ENCODE peak calls at places on chromosomes 12 and 14, in nine cellular contexts. I is IMR-90; T is cardiac septum; Q is stimulated activated CD8-positive, alpha-beta memory T cell treated with anti-CD3 and anti-CD28 coated beads, Interleukin-15, amount 100 ng/mL, for 4 hours; S is lower lobe of right lung; Z is thyroid gland; B is iris pigment epithelial cell; H is activated T-helper 9 cell treated with anti-CD3 and anti-CD28 coated beads, Interleukin-2, amount 50 U/mL, for 16 hours; A is caudate nucleus. M is an unnamed sample.

GRCh38 chr14:50790568-50790967 is 40.4 kb downstream of the NIN start:
- DNase-seq in I (peak), T (no peak), Q (no peak), S (no peak), Z (no peak), B (peak), H (no peak), A (no peak), M (no peak)

GRCh38 chr14:72098202-72098601 is 166.0 kb downstream of the RGS6 start:
- DNase-seq in I (no peak), T (no peak), Q (no peak), S (no peak), Z (no peak), B (no peak), H (no peak), A (no peak), M (no peak)

GRCh38 chr14:53953002-53953827 is 3.4 kb downstream of the BMP4 start:
- DNase-seq in I (peak), T (peak), Q (no peak), S (peak), Z (peak), B (peak), H (no peak), A (peak), M (no peak)

GRCh38 chr12:106137456-106138278 is 1.1 kb downstream of the NUAK1 start:
- DNase-seq in I (peak), T (no peak), Q (no peak), S (no peak), Z (no peak), B (no peak), H (no peak), A (peak), M (no peak)

GRCh38 chr12:90979936-90980335 is 24.8 kb downstream of the EPYC start:
- DNase-seq in I (peak), T (no peak), Q (no peak), S (no peak), Z (no peak), B (no peak), H (no peak), A (no peak), M (no peak)

GRCh38 chr12:16828891-16829290 is 222.9 kb upstream of the LMO3 start:
- DNase-seq in I (no peak), T (no peak), Q (no peak), S (no peak), Z (no peak), B (no peak), H (no peak), A (no peak), M (no peak)

GRCh38 chr14:90600619-90601018 is 203.8 kb downstream of the CALM1 start:
- DNase-seq in I (no peak), T (no peak), Q (no peak), S (no peak), Z (no peak), B (no peak), H (no peak), A (no peak), M (no peak)

GRCh38 chr12:131537267-131537920 is 173.5 kb upstream of the SFSWAP start:
- DNase-seq in I (no peak), T (no peak), Q (no peak), S (no peak), Z (no peak), B (no peak), H (no peak), A (no peak), M (no peak)

GRCh38 chr12:52846356-52846970 is 2.3 kb downstream of the KRT78 start:
- DNase-seq in I (no peak), T (no peak), Q (no peak), S (no peak), Z (no peak), B (no peak), H (no peak), A (no peak), M (no peak)

GRCh38 chr12:121767525-121768016 is 25.9 kb downstream of the RHOF start:
- DNase-seq in I (peak), T (no peak), Q (no peak), S (no peak), Z (peak), B (peak), H (no peak), A (peak), M (no peak)

GRCh38 chr12:131833896-131834641 is 5.9 kb downstream of the MMP17 start:
- DNase-seq in I (peak), T (no peak), Q (no peak), S (no peak), Z (no peak), B (peak), H (no peak), A (peak), M (no peak)

GRCh38 chr14:68340262-68340661 is 452.6 kb downstream of the ZFP36L1 start:
- DNase-seq in I (no peak), T (no peak), Q (no peak), S (no peak), Z (no peak), B (no peak), H (no peak), A (no peak), M (no peak)

GRCh38 chr12:31037921-31038320 is 35.7 kb upstream of the DDX11 start:
- DNase-seq in I (no peak), T (no peak), Q (no peak), S (no peak), Z (no peak), B (no peak), H (no peak), A (no peak), M (no peak)

GRCh38 chr14:31137214-31137889 is 70.2 kb downstream of the HECTD1 start:
- DNase-seq in I (no peak), T (no peak), Q (no peak), S (no peak), Z (peak), B (no peak), H (no peak), A (no peak), M (no peak)

GRCh38 chr12:13075114-13075471 is 28.4 kb downstream of the GSG1 start:
- DNase-seq in I (peak), T (no peak), Q (no peak), S (no peak), Z (no peak), B (no peak), H (no peak), A (no peak), M (no peak)

GRCh38 chr12:76587428-76588178 is 28.0 kb upstream of the OSBPL8 start:
- DNase-seq in I (peak), T (no peak), Q (no peak), S (no peak), Z (no peak), B (peak), H (no peak), A (no peak), M (no peak)

GRCh38 chr12:83389237-83389996 is 702.7 kb downstream of the TMTC2 start:
- DNase-seq in I (no peak), T (no peak), Q (no peak), S (peak), Z (peak), B (no peak), H (no peak), A (no peak), M (no peak)

GRCh38 chr12:47868041-47868440 is 36.8 kb downstream of the VDR start:
- DNase-seq in I (no peak), T (no peak), Q (no peak), S (no peak), Z (no peak), B (no peak), H (no peak), A (no peak), M (no peak)

GRCh38 chr14:61672796-61673195 is 22.5 kb upstream of the HIF1A start:
- DNase-seq in I (no peak), T (no peak), Q (no peak), S (no peak), Z (no peak), B (no peak), H (no peak), A (no peak), M (no peak)

GRCh38 chr12:3752096-3752709 is 706 bp downstream of the CRACR2A start:
- DNase-seq in I (no peak), T (no peak), Q (peak), S (peak), Z (peak), B (peak), H (peak), A (no peak), M (peak)

GRCh38 chr12:90152897-90153624 is 444.4 kb upstream of the ATP2B1 start:
- DNase-seq in I (no peak), T (no peak), Q (no peak), S (no peak), Z (no peak), B (no peak), H (no peak), A (no peak), M (no peak)

GRCh38 chr14:66650491-66650911 is 142.6 kb downstream of the GPHN start:
- DNase-seq in I (no peak), T (no peak), Q (no peak), S (no peak), Z (no peak), B (no peak), H (no peak), A (no peak), M (no peak)

GRCh38 chr14:106094654-106095189 is 568.3 kb downstream of the TMEM121 start:
- DNase-seq in I (no peak), T (no peak), Q (peak), S (no peak), Z (no peak), B (peak), H (no peak), A (no peak), M (no peak)

GRCh38 chr12:98042668-98043067 is 472.7 kb upstream of the TMPO start:
- DNase-seq in I (no peak), T (no peak), Q (no peak), S (no peak), Z (no peak), B (no peak), H (no peak), A (no peak), M (no peak)

GRCh38 chr14:61244051-61244450 is 37.1 kb downstream of the TMEM30B start:
- DNase-seq in I (no peak), T (no peak), Q (no peak), S (no peak), Z (no peak), B (no peak), H (no peak), A (no peak), M (no peak)

GRCh38 chr12:51075390-51075789 is 8.0 kb downstream of the CSRNP2 start:
- DNase-seq in I (no peak), T (no peak), Q (no peak), S (no peak), Z (no peak), B (no peak), H (no peak), A (no peak), M (no peak)

GRCh38 chr14:24139272-24139934 is 2.0 kb downstream of the EMC9 start:
- DNase-seq in I (no peak), T (no peak), Q (no peak), S (no peak), Z (no peak), B (no peak), H (no peak), A (no peak), M (no peak)

GRCh38 chr14:30708157-30708556 is 86.0 kb downstream of the SCFD1 start:
- DNase-seq in I (no peak), T (no peak), Q (no peak), S (no peak), Z (no peak), B (no peak), H (no peak), A (no peak), M (no peak)

GRCh38 chr12:11981174-11981733 is 89.5 kb upstream of the BCL2L14 start:
- DNase-seq in I (no peak), T (no peak), Q (peak), S (no peak), Z (no peak), B (no peak), H (peak), A (no peak), M (peak)

GRCh38 chr12:22333751-22334695 is 484 bp downstream of the ST8SIA1 start:
- DNase-seq in I (no peak), T (no peak), Q (no peak), S (peak), Z (peak), B (no peak), H (peak), A (peak), M (no peak)

GRCh38 chr14:64574370-64575115 is 24.8 kb downstream of the PPP1R36 start:
- DNase-seq in I (no peak), T (no peak), Q (no peak), S (no peak), Z (no peak), B (no peak), H (no peak), A (no peak), M (no peak)

GRCh38 chr12:132046561-132046960 is 96.8 kb downstream of the EP400 start:
- DNase-seq in I (peak), T (peak), Q (no peak), S (no peak), Z (no peak), B (peak), H (no peak), A (no peak), M (no peak)

GRCh38 chr12:107435072-107435471 is 250.5 kb upstream of the PWP1 start:
- DNase-seq in I (peak), T (no peak), Q (no peak), S (no peak), Z (peak), B (no peak), H (no peak), A (no peak), M (no peak)

GRCh38 chr14:37019488-37019887 is 152.9 kb downstream of the SLC25A21 start:
- DNase-seq in I (no peak), T (no peak), Q (no peak), S (no peak), Z (no peak), B (no peak), H (no peak), A (no peak), M (no peak)